ENCODE peak calls at places on chromosomes 4 and X, in five cellular contexts. Q is adrenal gland, D is heart right ventricle, F is lower leg skin, T is HFFc6. R is an unnamed sample.

GRCh38 chr4:52111995-52112394 is 60.9 kb downstream of the SPATA18 start:
- DNase-seq in Q (no peak), D (no peak), F (no peak), T (no peak), R (no peak)

GRCh38 chr4:76515975-76516853 is 81.2 kb downstream of the SHROOM3 start:
- DNase-seq in Q (no peak), D (no peak), F (no peak), T (no peak), R (no peak)

GRCh38 chr4:88659890-88660208 is 37.8 kb downstream of the NAP1L5 start:
- DNase-seq in Q (no peak), D (no peak), F (no peak), T (no peak), R (no peak)

GRCh38 chr4:139743027-139743426 is 77.4 kb downstream of the MGST2 start:
- DNase-seq in Q (no peak), D (no peak), F (peak), T (no peak), R (no peak)

GRCh38 chrX:38627683-38628082 is 66.3 kb downstream of the TSPAN7 start:
- DNase-seq in Q (no peak), D (no peak), F (no peak), T (peak), R (peak)

GRCh38 chr4:147791341-147791740 is 59.5 kb downstream of the ARHGAP10 start:
- DNase-seq in Q (no peak), D (no peak), F (no peak), T (no peak), R (no peak)

GRCh38 chr4:65825121-65825520 is 154.8 kb upstream of the EPHA5 start:
- DNase-seq in Q (no peak), D (no peak), F (no peak), T (no peak), R (no peak)

GRCh38 chr4:5888706-5889696 is 3.9 kb downstream of the CRMP1 start:
- DNase-seq in Q (no peak), D (no peak), F (peak), T (no peak), R (no peak)

GRCh38 chr4:125115941-125116340 is 198.8 kb upstream of the FAT4 start:
- DNase-seq in Q (no peak), D (no peak), F (no peak), T (peak), R (peak)

GRCh38 chr4:158090323-158090722 is 82.5 kb downstream of the GASK1B start:
- DNase-seq in Q (no peak), D (no peak), F (no peak), T (no peak), R (no peak)

GRCh38 chr4:173038192-173038896 is 130.3 kb upstream of the GALNT7 start:
- DNase-seq in Q (no peak), D (no peak), F (no peak), T (no peak), R (no peak)

GRCh38 chr4:16045687-16046086 is 38.1 kb downstream of the PROM1 start:
- DNase-seq in Q (no peak), D (no peak), F (no peak), T (no peak), R (no peak)

GRCh38 chr4:129046055-129046959 is 47.0 kb downstream of the SCLT1 start:
- DNase-seq in Q (no peak), D (no peak), F (no peak), T (no peak), R (no peak)

GRCh38 chr4:15238720-15239119 is 189.1 kb upstream of the C1QTNF7 start:
- DNase-seq in Q (peak), D (no peak), F (no peak), T (peak), R (peak)

GRCh38 chr4:72631296-72631695 is 62.3 kb upstream of the ADAMTS3 start:
- DNase-seq in Q (peak), D (peak), F (no peak), T (peak), R (peak)

GRCh38 chr4:184934184-184934583 is 84.1 kb upstream of the HELT start:
- DNase-seq in Q (no peak), D (no peak), F (no peak), T (no peak), R (no peak)

GRCh38 chr4:98786866-98787265 is 128.5 kb upstream of the TSPAN5 start:
- DNase-seq in Q (no peak), D (no peak), F (no peak), T (peak), R (peak)

GRCh38 chr4:164210377-164210776 is 543.6 kb upstream of the SMIM31 start:
- DNase-seq in Q (no peak), D (no peak), F (no peak), T (no peak), R (no peak)

DNA sequence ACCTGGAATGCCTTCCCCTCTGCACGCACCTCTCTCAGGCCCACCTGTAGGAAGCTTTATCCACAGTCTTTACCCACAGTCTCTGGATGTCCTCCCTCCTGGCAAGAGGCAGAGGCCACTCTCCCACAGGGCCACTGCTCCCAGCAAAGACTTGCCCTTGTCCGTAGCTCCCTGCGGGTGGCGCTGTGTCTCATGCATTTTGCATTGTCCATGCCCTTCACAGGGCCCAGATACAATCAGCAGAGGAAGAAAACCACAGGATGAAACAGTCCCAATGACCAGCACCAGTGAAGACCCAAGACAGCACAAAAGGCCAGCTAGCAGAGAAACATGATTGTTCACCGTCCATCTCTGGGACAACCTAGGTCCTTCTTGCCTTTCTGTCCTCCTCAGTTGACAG is 2.1 kb upstream of the NSG1 start:
- DNase-seq in Q (no peak), D (no peak), F (no peak), T (peak), R (no peak)
- TF ChIP-seq CTCF in Q (no peak), D (no peak), F (no peak), T (peak), R (peak)

DNA sequence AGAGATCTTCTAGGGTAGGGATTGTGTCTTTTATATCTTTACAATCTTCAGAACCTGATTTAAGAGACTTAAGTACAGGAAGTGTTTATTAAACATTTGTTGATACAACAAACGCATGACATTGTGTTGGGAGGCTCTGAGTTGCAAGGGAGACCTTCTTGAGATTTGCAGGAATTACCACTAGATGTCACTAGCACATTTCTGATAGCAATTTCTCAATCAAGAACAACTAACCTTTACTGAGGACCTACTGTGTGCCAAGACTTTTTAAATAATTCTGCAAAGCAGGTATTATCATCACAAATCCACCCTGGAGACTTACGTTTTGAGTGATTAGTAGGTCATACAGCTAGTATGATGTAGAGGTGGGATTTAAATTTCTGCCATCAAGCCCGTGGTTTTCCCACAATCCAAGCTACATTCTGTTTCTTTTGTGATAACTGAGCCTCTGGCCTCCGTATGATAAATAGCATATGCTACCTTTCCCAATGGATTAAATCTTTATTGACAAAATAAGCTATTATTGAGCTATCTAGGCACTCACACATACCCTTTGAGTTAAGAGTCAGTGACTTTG is 986.0 kb downstream of the CCSER1 start:
- DNase-seq in Q (no peak), D (no peak), F (no peak), T (no peak), R (no peak)
- TF ChIP-seq CTCF in Q (peak), D (peak), F (no peak), T (peak), R (peak)

DNA sequence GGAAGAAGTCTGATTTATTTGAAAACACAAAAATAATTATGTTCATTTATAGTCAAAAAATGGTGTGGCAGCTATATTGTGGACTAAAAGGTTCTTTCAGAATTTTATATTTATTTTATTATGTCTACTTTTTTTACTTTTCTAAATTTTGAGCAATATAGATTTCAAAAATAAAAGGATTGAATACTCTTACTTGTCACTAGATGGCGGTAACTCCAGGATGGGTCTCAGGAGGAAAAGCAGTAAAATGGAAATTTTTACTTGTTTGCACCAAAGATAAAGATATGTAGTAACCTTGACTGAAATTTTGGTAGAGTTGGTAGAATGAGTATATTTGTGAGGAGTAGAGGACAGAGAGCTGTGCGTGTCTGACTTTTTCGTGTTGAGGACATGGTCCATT is 14.5 kb upstream of the DACH2 start:
- DNase-seq in Q (no peak), D (no peak), F (no peak), T (no peak), R (peak)
- TF ChIP-seq CTCF in Q (peak), D (peak), F (no peak), T (peak), R (peak)

GRCh38 chr4:141371206-141371605 is 150.5 kb downstream of the ZNF330 start:
- DNase-seq in Q (no peak), D (no peak), F (no peak), T (no peak), R (no peak)

GRCh38 chr4:141376769-141377168 is 156.1 kb downstream of the ZNF330 start:
- DNase-seq in Q (no peak), D (no peak), F (no peak), T (no peak), R (no peak)

GRCh38 chr4:141375855-141376254 is 155.2 kb downstream of the ZNF330 start:
- DNase-seq in Q (peak), D (no peak), F (no peak), T (peak), R (peak)
- TF ChIP-seq CTCF in Q (peak), D (peak), F (no peak), T (peak), R (peak)

DNA sequence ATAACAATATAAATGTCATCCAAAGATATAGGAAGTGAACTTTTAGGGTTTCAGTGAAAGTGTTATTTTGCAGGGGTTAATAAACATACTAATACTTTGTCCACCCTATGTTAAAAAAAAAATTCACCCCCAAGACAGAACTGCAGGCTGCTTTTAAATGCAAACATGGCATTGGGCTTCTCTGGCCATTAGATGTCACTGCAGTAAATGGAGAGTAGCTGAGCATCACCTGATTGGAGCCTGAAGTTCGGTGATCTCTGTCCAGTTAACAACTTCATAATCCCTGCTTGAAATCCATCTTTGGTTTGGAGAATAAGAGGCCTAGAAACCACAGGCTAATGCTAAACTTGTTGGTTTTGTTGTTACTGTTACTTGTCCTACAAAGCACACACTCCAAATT is 18.7 kb downstream of the SLC25A43 start:
- DNase-seq in Q (no peak), D (no peak), F (no peak), T (peak), R (peak)
- TF ChIP-seq CTCF in Q (no peak), D (peak), F (no peak), T (peak), R (no peak)